ENCODE peak calls at places on chromosomes 2 and 18, in seven cellular contexts. One of them, this sample, is unnamed.

GRCh38 chr18:69876490-69876889 is 71.2 kb downstream of the CD226 start:
- DNase-seq in psoas muscle: no peak
- DNase-seq in neural progenitor cell: no peak
- DNase-seq in right lobe of liver: no peak
- DNase-seq in upper lobe of right lung: no peak
- DNase-seq in heart right ventricle: no peak
- DNase-seq in GM23338: no peak
- DNase-seq in this sample: no peak

GRCh38 chr18:67794512-67794911 is 278.0 kb upstream of the DSEL start:
- DNase-seq in neural progenitor cell: no peak
- DNase-seq in heart right ventricle: no peak
- DNase-seq in upper lobe of right lung: no peak
- DNase-seq in right lobe of liver: no peak
- DNase-seq in psoas muscle: no peak
- DNase-seq in GM23338: no peak
- DNase-seq in this sample: no peak

GRCh38 chr18:22056962-22057361 is 112.4 kb upstream of the GATA6 start:
- DNase-seq in psoas muscle: no peak
- DNase-seq in right lobe of liver: no peak
- DNase-seq in GM23338: no peak
- DNase-seq in heart right ventricle: no peak
- DNase-seq in neural progenitor cell: no peak
- DNase-seq in upper lobe of right lung: no peak
- DNase-seq in this sample: no peak

GRCh38 chr2:42424033-42424432 is 63.0 kb upstream of the COX7A2L start:
- DNase-seq in GM23338: no peak
- DNase-seq in upper lobe of right lung: no peak
- DNase-seq in right lobe of liver: no peak
- DNase-seq in psoas muscle: no peak
- DNase-seq in heart right ventricle: no peak
- DNase-seq in neural progenitor cell: no peak
- DNase-seq in this sample: no peak

GRCh38 chr2:241762933-241763369 is 13.7 kb upstream of the GAL3ST2 start:
- DNase-seq in heart right ventricle: no peak
- DNase-seq in psoas muscle: peak; percentile 19
- DNase-seq in GM23338: no peak
- DNase-seq in upper lobe of right lung: peak; percentile 42
- DNase-seq in right lobe of liver: no peak
- DNase-seq in neural progenitor cell: no peak
- DNase-seq in this sample: no peak

GRCh38 chr2:26052731-26053130 is 18.8 kb downstream of the RAB10 start:
- DNase-seq in upper lobe of right lung: no peak
- DNase-seq in right lobe of liver: no peak
- DNase-seq in heart right ventricle: no peak
- DNase-seq in psoas muscle: no peak
- DNase-seq in neural progenitor cell: no peak
- DNase-seq in GM23338: no peak
- DNase-seq in this sample: no peak

GRCh38 chr2:100483892-100484291 is 13.6 kb downstream of the NMS start:
- DNase-seq in right lobe of liver: no peak
- DNase-seq in heart right ventricle: no peak
- DNase-seq in upper lobe of right lung: no peak
- DNase-seq in psoas muscle: no peak
- DNase-seq in GM23338: no peak
- DNase-seq in neural progenitor cell: no peak
- DNase-seq in this sample: no peak

GRCh38 chr18:76493213-76494107 is 1.6 kb downstream of the ZNF516 start:
- DNase-seq in right lobe of liver: no peak
- DNase-seq in upper lobe of right lung: no peak
- DNase-seq in GM23338: peak; percentile 24
- DNase-seq in neural progenitor cell: peak; percentile 68
- DNase-seq in heart right ventricle: no peak
- DNase-seq in psoas muscle: no peak
- DNase-seq in this sample: no peak

GRCh38 chr2:237723613-237724012 is 75.0 kb upstream of the RBM44 start:
- DNase-seq in right lobe of liver: peak; percentile 34
- DNase-seq in psoas muscle: no peak
- DNase-seq in neural progenitor cell: peak; percentile 78
- DNase-seq in heart right ventricle: peak; percentile 41
- DNase-seq in upper lobe of right lung: no peak
- DNase-seq in GM23338: peak; percentile 69
- DNase-seq in this sample: no peak

GRCh38 chr2:108591163-108591562 is 56.9 kb downstream of the LIMS1 start:
- DNase-seq in right lobe of liver: no peak
- DNase-seq in psoas muscle: no peak
- DNase-seq in heart right ventricle: no peak
- DNase-seq in neural progenitor cell: no peak
- DNase-seq in upper lobe of right lung: peak; percentile 73
- DNase-seq in GM23338: no peak
- DNase-seq in this sample: no peak

GRCh38 chr2:63581266-63581961 is 6.9 kb downstream of the WDPCP start:
- DNase-seq in upper lobe of right lung: no peak
- DNase-seq in right lobe of liver: peak; percentile 70
- DNase-seq in heart right ventricle: no peak
- DNase-seq in psoas muscle: no peak
- DNase-seq in GM23338: no peak
- DNase-seq in neural progenitor cell: no peak
- DNase-seq in this sample: no peak

GRCh38 chr2:11828933-11829323 is 82.5 kb downstream of the LPIN1 start:
- DNase-seq in neural progenitor cell: no peak
- DNase-seq in heart right ventricle: no peak
- DNase-seq in upper lobe of right lung: no peak
- DNase-seq in GM23338: no peak
- DNase-seq in right lobe of liver: no peak
- DNase-seq in psoas muscle: no peak
- DNase-seq in this sample: no peak

GRCh38 chr18:57447154-57447621 is 12.0 kb downstream of the ONECUT2 start:
- DNase-seq in upper lobe of right lung: no peak
- DNase-seq in right lobe of liver: peak; percentile 72
- DNase-seq in neural progenitor cell: peak; percentile 92
- DNase-seq in psoas muscle: no peak
- DNase-seq in heart right ventricle: no peak
- DNase-seq in GM23338: peak; percentile 87
- DNase-seq in this sample: no peak

GRCh38 chr18:46460754-46461153 is 196.3 kb downstream of the LOXHD1 start:
- DNase-seq in psoas muscle: no peak
- DNase-seq in heart right ventricle: no peak
- DNase-seq in GM23338: no peak
- DNase-seq in upper lobe of right lung: no peak
- DNase-seq in right lobe of liver: no peak
- DNase-seq in neural progenitor cell: no peak
- DNase-seq in this sample: no peak

GRCh38 chr2:80454628-80455027 is 150.1 kb upstream of the LRRTM1 start:
- DNase-seq in heart right ventricle: peak; percentile 64
- DNase-seq in upper lobe of right lung: peak; percentile 54
- DNase-seq in right lobe of liver: peak; percentile 39
- DNase-seq in psoas muscle: no peak
- DNase-seq in neural progenitor cell: no peak
- DNase-seq in GM23338: no peak
- DNase-seq in this sample: peak; percentile 71

GRCh38 chr2:112622528-112622849 is 23.2 kb upstream of the SLC20A1 start:
- DNase-seq in psoas muscle: no peak
- DNase-seq in heart right ventricle: no peak
- DNase-seq in right lobe of liver: no peak
- DNase-seq in neural progenitor cell: no peak
- DNase-seq in GM23338: no peak
- DNase-seq in upper lobe of right lung: no peak
- DNase-seq in this sample: no peak

GRCh38 chr18:22467760-22468553 is 50.2 kb upstream of the CTAGE1 start:
- DNase-seq in psoas muscle: no peak
- DNase-seq in upper lobe of right lung: no peak
- DNase-seq in right lobe of liver: no peak
- DNase-seq in GM23338: no peak
- DNase-seq in heart right ventricle: no peak
- DNase-seq in neural progenitor cell: no peak
- DNase-seq in this sample: no peak

GRCh38 chr2:236584521-236585384 is 15.1 kb downstream of the ACKR3 start:
- DNase-seq in psoas muscle: peak; percentile 64
- DNase-seq in neural progenitor cell: no peak
- DNase-seq in heart right ventricle: no peak
- DNase-seq in upper lobe of right lung: no peak
- DNase-seq in GM23338: no peak
- DNase-seq in right lobe of liver: no peak
- DNase-seq in this sample: no peak

GRCh38 chr18:79588636-79589481 is 90.7 kb upstream of the CTDP1 start:
- DNase-seq in right lobe of liver: no peak
- DNase-seq in psoas muscle: peak; percentile 91
- DNase-seq in heart right ventricle: peak; percentile 84
- DNase-seq in GM23338: peak; percentile 50
- DNase-seq in neural progenitor cell: peak; percentile 80
- DNase-seq in upper lobe of right lung: peak; percentile 77
- DNase-seq in this sample: no peak

GRCh38 chr18:48539406-48540328 is 836 bp downstream of the CTIF start:
- DNase-seq in psoas muscle: peak; percentile 75
- DNase-seq in GM23338: peak; percentile 75
- DNase-seq in upper lobe of right lung: peak; percentile 76
- DNase-seq in heart right ventricle: peak; percentile 45
- DNase-seq in right lobe of liver: peak; percentile 56
- DNase-seq in neural progenitor cell: peak; percentile 83
- DNase-seq in this sample: peak; percentile 79

DNA sequence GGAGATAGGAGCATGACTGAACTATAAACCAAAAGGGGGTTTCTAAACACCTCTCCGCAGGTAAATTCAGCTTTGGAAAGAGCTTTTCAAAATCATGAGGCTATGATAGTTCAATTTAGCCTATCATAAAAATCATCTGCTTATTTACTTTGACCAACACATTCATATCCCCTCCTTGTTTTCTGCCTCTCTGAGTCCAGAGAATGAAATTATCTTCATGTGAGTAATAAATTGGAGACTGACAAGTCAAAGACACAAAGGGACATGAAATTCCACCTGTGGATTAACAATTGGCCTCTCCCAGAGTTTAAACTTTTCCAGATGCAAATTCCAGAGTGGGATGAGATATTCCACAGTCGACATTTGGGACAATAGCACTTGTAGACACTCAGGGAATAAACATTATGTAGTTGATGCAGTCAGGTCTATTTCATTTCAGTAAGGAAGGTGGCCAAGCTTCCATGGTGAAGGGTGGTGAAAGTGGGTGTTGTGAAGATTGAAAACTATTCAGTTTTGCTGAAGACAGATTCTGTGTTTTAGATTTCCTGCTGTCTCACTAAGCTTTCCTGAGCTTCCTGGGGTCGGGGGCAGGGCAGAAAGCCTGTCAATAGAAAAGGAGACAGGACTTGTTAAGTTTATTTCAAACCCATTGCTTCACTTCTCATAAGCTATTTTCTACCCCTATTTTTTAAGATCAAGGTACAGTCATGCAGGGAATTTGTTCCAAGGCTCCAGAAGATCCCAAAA is 84.6 kb downstream of the CDC42EP3 start:
- DNase-seq in GM23338: peak; percentile 23
- DNase-seq in neural progenitor cell: no peak
- DNase-seq in heart right ventricle: no peak
- DNase-seq in psoas muscle: no peak
- DNase-seq in upper lobe of right lung: no peak
- DNase-seq in right lobe of liver: no peak
- DNase-seq in this sample: no peak
- H3K27ac ChIP-seq in GM23338: no peak overlapping the region
- H3K27ac ChIP-seq in neural progenitor cell: no peak overlapping the region
- H3K27ac ChIP-seq in heart right ventricle: no peak overlapping the region
- H3K27ac ChIP-seq in psoas muscle: peak overlapping the region; percentile 84
- H3K27ac ChIP-seq in upper lobe of right lung: peak overlapping the region; percentile 61
- H3K27ac ChIP-seq in right lobe of liver: no peak overlapping the region
- H3K27ac ChIP-seq in this sample: no peak overlapping the region

DNA sequence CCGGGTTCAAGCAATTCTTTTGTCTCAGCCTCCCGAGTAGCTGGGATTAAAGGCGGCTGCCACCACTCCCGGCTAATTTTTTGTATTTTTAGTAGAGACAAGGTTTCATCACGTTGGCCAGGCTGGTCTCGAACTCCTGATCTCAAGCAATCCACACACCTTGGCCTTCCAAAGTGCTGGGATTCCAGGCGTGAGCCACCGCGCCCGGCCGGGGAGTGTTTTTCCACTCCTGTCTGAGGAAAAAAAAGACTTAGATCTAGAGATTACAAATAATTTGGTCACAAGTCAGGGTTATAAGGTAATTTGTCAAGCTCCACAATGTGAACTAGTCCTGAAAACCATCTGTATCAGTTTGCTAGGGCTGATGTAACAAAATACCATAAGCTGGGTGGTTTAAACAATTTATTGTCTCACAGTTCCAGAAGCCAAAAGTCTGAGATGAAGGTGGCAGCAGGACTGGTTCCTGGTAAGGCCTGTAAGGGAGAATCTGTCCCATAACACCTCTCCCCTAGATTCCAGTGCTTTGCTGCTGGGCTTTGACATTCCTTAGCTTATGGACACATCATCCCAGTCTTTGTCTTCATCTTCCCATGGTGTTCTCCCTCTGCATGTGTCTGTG is 40.7 kb upstream of the SP3 start:
- DNase-seq in psoas muscle: no peak
- DNase-seq in neural progenitor cell: no peak
- DNase-seq in upper lobe of right lung: no peak
- DNase-seq in right lobe of liver: no peak
- DNase-seq in heart right ventricle: no peak
- DNase-seq in GM23338: no peak
- DNase-seq in this sample: no peak
- H3K27ac ChIP-seq in psoas muscle: peak overlapping the region; percentile 74
- H3K27ac ChIP-seq in neural progenitor cell: no peak overlapping the region
- H3K27ac ChIP-seq in upper lobe of right lung: no peak overlapping the region
- H3K27ac ChIP-seq in right lobe of liver: no peak overlapping the region
- H3K27ac ChIP-seq in heart right ventricle: peak overlapping the region; percentile 36
- H3K27ac ChIP-seq in GM23338: no peak overlapping the region
- H3K27ac ChIP-seq in this sample: no peak overlapping the region

GRCh38 chr18:3245185-3245564 is 2.4 kb upstream of the MYL12A start:
- DNase-seq in upper lobe of right lung: no peak
- DNase-seq in GM23338: no peak
- DNase-seq in neural progenitor cell: no peak
- DNase-seq in heart right ventricle: no peak
- DNase-seq in psoas muscle: no peak
- DNase-seq in right lobe of liver: no peak
- DNase-seq in this sample: no peak
- H3K27ac ChIP-seq in upper lobe of right lung: no peak overlapping the region
- H3K27ac ChIP-seq in GM23338: no peak overlapping the region
- H3K27ac ChIP-seq in neural progenitor cell: no peak overlapping the region
- H3K27ac ChIP-seq in heart right ventricle: peak overlapping the region; percentile 99
- H3K27ac ChIP-seq in psoas muscle: peak overlapping the region; percentile 99
- H3K27ac ChIP-seq in right lobe of liver: peak overlapping the region; percentile 100
- H3K27ac ChIP-seq in this sample: no peak overlapping the region

GRCh38 chr2:127560929-127561275 is 25.4 kb downstream of the MYO7B start:
- DNase-seq in right lobe of liver: peak; percentile 3
- DNase-seq in GM23338: no peak
- DNase-seq in heart right ventricle: no peak
- DNase-seq in upper lobe of right lung: no peak
- DNase-seq in psoas muscle: no peak
- DNase-seq in neural progenitor cell: no peak
- DNase-seq in this sample: no peak

GRCh38 chr2:127561371-127561770 is 25.9 kb downstream of the MYO7B start:
- DNase-seq in upper lobe of right lung: no peak
- DNase-seq in neural progenitor cell: no peak
- DNase-seq in GM23338: no peak
- DNase-seq in right lobe of liver: no peak
- DNase-seq in heart right ventricle: no peak
- DNase-seq in psoas muscle: no peak
- DNase-seq in this sample: no peak

GRCh38 chr2:127560201-127560928 is 24.9 kb downstream of the MYO7B start:
- DNase-seq in upper lobe of right lung: no peak
- DNase-seq in neural progenitor cell: peak; percentile 21
- DNase-seq in GM23338: no peak
- DNase-seq in right lobe of liver: peak; percentile 21
- DNase-seq in heart right ventricle: no peak
- DNase-seq in psoas muscle: no peak
- DNase-seq in this sample: no peak

GRCh38 chr2:127558911-127559310 is 23.4 kb downstream of the MYO7B start:
- DNase-seq in upper lobe of right lung: no peak
- DNase-seq in neural progenitor cell: no peak
- DNase-seq in psoas muscle: no peak
- DNase-seq in GM23338: no peak
- DNase-seq in right lobe of liver: peak; percentile 24
- DNase-seq in heart right ventricle: no peak
- DNase-seq in this sample: no peak

GRCh38 chr2:127559454-127559853 is 24.0 kb downstream of the MYO7B start:
- DNase-seq in heart right ventricle: no peak
- DNase-seq in psoas muscle: no peak
- DNase-seq in upper lobe of right lung: no peak
- DNase-seq in right lobe of liver: peak; percentile 20
- DNase-seq in GM23338: no peak
- DNase-seq in neural progenitor cell: no peak
- DNase-seq in this sample: no peak
- H3K27ac ChIP-seq in heart right ventricle: no peak overlapping the region
- H3K27ac ChIP-seq in psoas muscle: no peak overlapping the region
- H3K27ac ChIP-seq in upper lobe of right lung: no peak overlapping the region
- H3K27ac ChIP-seq in right lobe of liver: no peak overlapping the region
- H3K27ac ChIP-seq in GM23338: no peak overlapping the region
- H3K27ac ChIP-seq in neural progenitor cell: no peak overlapping the region
- H3K27ac ChIP-seq in this sample: no peak overlapping the region